ENCODE peak calls at places on chromosomes 5 and 9, in nine cellular contexts. H is GM12891; T is occipital lobe; J is activated CD4-positive, alpha-beta T cell treated with anti-CD3 and anti-CD28 coated beads, Interleukin-2, amount 50 U/mL, for 1 hour; W is GM06990; A is astrocyte of the spinal cord; U is NCI-H510A; K is LNCaP clone FGC; E is NCI-H1417. O is an unnamed sample.

GRCh38 chr9:97525451-97525850 is 24.0 kb downstream of the TMOD1 start:
- DNase-seq in K (no peak), J (no peak), U (no peak), W (no peak), E (no peak), H (no peak), A (no peak), T (no peak), O (no peak)

GRCh38 chr5:35990941-35991592 is at the start of gene UGT3A1:
- DNase-seq in H (no peak), A (no peak), U (no peak), J (no peak), W (no peak), E (peak), T (no peak), K (no peak), O (no peak)

GRCh38 chr9:134660407-134660806 is 18.8 kb downstream of the COL5A1 start:
- DNase-seq in K (no peak), W (no peak), E (no peak), H (no peak), T (no peak), U (no peak), A (no peak), J (no peak), O (no peak)

GRCh38 chr5:72009280-72009679 is 98.0 kb upstream of the MAP1B start:
- DNase-seq in T (no peak), A (no peak), H (no peak), U (no peak), E (no peak), J (no peak), W (no peak), K (no peak), O (no peak)

GRCh38 chr5:160298189-160298588 is 14.2 kb downstream of the CCNJL start:
- DNase-seq in K (no peak), W (no peak), J (no peak), T (no peak), A (no peak), U (no peak), H (no peak), E (no peak), O (no peak)

GRCh38 chr5:180598797-180599589 is 7.7 kb upstream of the SCGB3A1 start:
- DNase-seq in H (no peak), A (no peak), T (no peak), W (no peak), E (no peak), U (no peak), J (no peak), K (no peak), O (no peak)

GRCh38 chr9:84300271-84300670 is 40.3 kb downstream of the SLC28A3 start:
- DNase-seq in W (no peak), E (no peak), H (no peak), T (no peak), U (no peak), A (peak), J (no peak), K (no peak), O (no peak)

GRCh38 chr5:53557386-53557785 is 3.1 kb upstream of the NDUFS4 start:
- DNase-seq in J (no peak), K (no peak), U (no peak), A (no peak), E (no peak), T (no peak), H (no peak), W (no peak), O (no peak)

GRCh38 chr5:119417891-119418781 is 34.2 kb upstream of the HSD17B4 start:
- DNase-seq in K (peak), U (no peak), J (no peak), A (peak), E (no peak), W (no peak), T (no peak), H (no peak), O (no peak)

GRCh38 chr5:106262395-106262794 is 1408.3 kb downstream of the EFNA5 start:
- DNase-seq in H (no peak), K (no peak), A (no peak), E (no peak), T (no peak), J (no peak), W (no peak), U (no peak), O (no peak)

GRCh38 chr5:40605295-40605958 is 74.3 kb upstream of the PTGER4 start:
- DNase-seq in J (no peak), U (no peak), T (no peak), K (no peak), W (no peak), H (no peak), E (no peak), A (peak), O (no peak)

GRCh38 chr5:150345716-150346115 is 11.8 kb upstream of the TCOF1 start:
- DNase-seq in W (no peak), T (no peak), A (no peak), J (no peak), H (no peak), K (no peak), E (no peak), U (no peak), O (no peak)

GRCh38 chr5:7827602-7828001 is 23.3 kb downstream of the CFAP90 start:
- DNase-seq in T (no peak), J (no peak), K (no peak), E (no peak), H (no peak), A (no peak), W (no peak), U (no peak), O (no peak)

GRCh38 chr5:73674669-73675004 is 48.6 kb downstream of the ARHGEF28 start:
- DNase-seq in H (no peak), A (no peak), E (no peak), K (no peak), U (no peak), W (no peak), J (no peak), T (no peak), O (no peak)

GRCh38 chr5:16265141-16265540 is 85.5 kb upstream of the MARCHF11 start:
- DNase-seq in J (no peak), A (no peak), H (no peak), W (no peak), E (no peak), U (no peak), K (no peak), T (no peak), O (no peak)

GRCh38 chr5:152046361-152046760 is 121.7 kb upstream of the GLRA1 start:
- DNase-seq in W (no peak), U (no peak), T (no peak), J (no peak), H (no peak), E (no peak), A (no peak), K (no peak), O (no peak)

GRCh38 chr9:126443144-126443543 is 116.5 kb downstream of the MVB12B start:
- DNase-seq in E (no peak), H (no peak), T (no peak), A (no peak), J (no peak), U (no peak), W (no peak), K (no peak), O (no peak)

GRCh38 chr5:178207917-178208280 is 3.6 kb downstream of the HNRNPAB start:
- DNase-seq in W (no peak), T (no peak), A (no peak), E (no peak), H (no peak), U (no peak), J (no peak), K (no peak), O (peak)

GRCh38 chr9:89951671-89952070 is 346.9 kb downstream of the GADD45G start:
- DNase-seq in J (no peak), A (no peak), E (no peak), W (no peak), T (no peak), H (no peak), U (no peak), K (no peak), O (no peak)

GRCh38 chr9:136939431-136939995 is 5.0 kb downstream of the FBXW5 start:
- DNase-seq in U (no peak), W (peak), H (no peak), E (no peak), J (no peak), K (no peak), T (no peak), A (no peak), O (no peak)

GRCh38 chr9:87465791-87466190 is 31.9 kb upstream of the DAPK1 start:
- DNase-seq in H (no peak), U (no peak), J (no peak), K (peak), A (no peak), W (no peak), T (no peak), E (no peak), O (no peak)

GRCh38 chr5:66324357-66324756 is 180.3 kb downstream of the SREK1 start:
- DNase-seq in A (no peak), E (no peak), W (no peak), J (no peak), T (no peak), K (peak), H (no peak), U (no peak), O (no peak)

GRCh38 chr9:90860826-90861225 is 59.2 kb downstream of the SYK start:
- DNase-seq in J (no peak), U (no peak), A (no peak), W (no peak), T (no peak), H (no peak), K (no peak), E (no peak), O (no peak)

GRCh38 chr5:115423541-115423940 is 121.0 kb downstream of the FEM1C start:
- DNase-seq in J (no peak), W (no peak), K (no peak), U (no peak), H (no peak), T (no peak), E (no peak), A (no peak), O (peak)

GRCh38 chr9:755454-756381 is 85.8 kb upstream of the DMRT1 start:
- DNase-seq in T (no peak), J (no peak), A (peak), K (no peak), U (no peak), E (no peak), W (no peak), H (no peak), O (no peak)

GRCh38 chr5:175696139-175696854 is 38.4 kb downstream of the HRH2 start:
- DNase-seq in K (peak), E (peak), U (peak), T (no peak), W (peak), A (no peak), J (peak), H (peak), O (peak)

GRCh38 chr5:149731617-149732400 is 1.7 kb downstream of the PPARGC1B start:
- DNase-seq in T (peak), K (peak), E (peak), H (peak), J (peak), W (peak), A (peak), U (peak), O (peak)

GRCh38 chr9:18360005-18360404 is 113.9 kb upstream of the ADAMTSL1 start:
- DNase-seq in T (no peak), W (no peak), U (no peak), H (no peak), J (no peak), E (no peak), K (no peak), A (peak), O (no peak)

GRCh38 chr5:3694819-3695218 is 99.2 kb downstream of the IRX1 start:
- DNase-seq in K (no peak), W (no peak), E (no peak), A (peak), U (no peak), H (no peak), T (no peak), J (no peak), O (no peak)

GRCh38 chr9:87547665-87548064 is 50.0 kb downstream of the DAPK1 start:
- DNase-seq in W (no peak), E (no peak), U (no peak), T (no peak), A (no peak), J (no peak), K (no peak), H (no peak), O (no peak)

GRCh38 chr5:5178121-5178520 is 38.0 kb downstream of the ADAMTS16 start:
- DNase-seq in W (no peak), E (no peak), J (no peak), T (no peak), U (no peak), H (no peak), A (no peak), K (no peak), O (no peak)

GRCh38 chr9:87039809-87040392 is 92.6 kb upstream of the GAS1 start:
- DNase-seq in J (no peak), H (no peak), T (no peak), W (no peak), A (peak), U (no peak), K (no peak), E (no peak), O (no peak)

GRCh38 chr5:664994-665360 is 28.2 kb downstream of the TPPP start:
- DNase-seq in W (no peak), T (no peak), H (no peak), A (no peak), E (no peak), U (no peak), K (no peak), J (no peak), O (no peak)

GRCh38 chr5:135276151-135276550 is 122.9 kb downstream of the MACROH2A1 start:
- DNase-seq in H (no peak), T (no peak), J (no peak), K (no peak), A (no peak), W (no peak), U (no peak), E (no peak), O (no peak)

GRCh38 chr5:151495330-151495729 is 47.9 kb downstream of the SLC36A1 start:
- DNase-seq in E (no peak), K (no peak), J (no peak), A (no peak), H (no peak), T (no peak), W (no peak), U (no peak), O (no peak)

GRCh38 chr5:66958126-66958983 is 238.2 kb downstream of the CD180 start:
- DNase-seq in U (no peak), T (no peak), W (no peak), E (no peak), A (peak), H (no peak), J (no peak), K (no peak), O (no peak)

GRCh38 chr9:107345327-107345726 is 62.2 kb downstream of the RAD23B start:
- DNase-seq in U (no peak), J (no peak), H (no peak), E (no peak), T (no peak), A (no peak), W (no peak), K (no peak), O (no peak)

GRCh38 chr5:138752341-138752950 is 779 bp upstream of the CTNNA1 start:
- DNase-seq in T (no peak), K (no peak), E (no peak), W (peak), U (no peak), A (no peak), J (no peak), H (no peak), O (peak)

GRCh38 chr5:128513816-128514215 is 24.2 kb downstream of the FBN2 start:
- DNase-seq in U (no peak), W (no peak), H (no peak), E (no peak), T (no peak), K (no peak), A (no peak), J (no peak), O (no peak)

O was measured in colonic mucosa.